ENCODE peak calls at places on chromosomes 4 and X, in ten cellular contexts. One of them, this sample, is unnamed.

GRCh38 chrX:130165703-130166502 is at the start of gene AIFM1:
- DNase-seq in stimulated activated CD4-positive, alpha-beta T cell treated with anti-CD3 and anti-CD28 coated beads, Interleukin-15, amount 100 ng/mL, for 24 hours: peak
- DNase-seq in NCI-H1092: peak
- DNase-seq in astrocyte of the hippocampus: peak
- DNase-seq in AG04449: peak
- DNase-seq in iris pigment epithelial cell: peak
- DNase-seq in lower lobe of right lung: peak
- DNase-seq in endothelial cell of umbilical vein: peak
- DNase-seq in AG09319: peak
- DNase-seq in astrocyte of the spinal cord: peak
- DNase-seq in this sample: peak

GRCh38 chrX:22629105-22629725 is 356.5 kb downstream of the CBLL2 start:
- DNase-seq in lower lobe of right lung: no peak
- DNase-seq in astrocyte of the hippocampus: peak
- DNase-seq in endothelial cell of umbilical vein: peak
- DNase-seq in iris pigment epithelial cell: peak
- DNase-seq in astrocyte of the spinal cord: peak
- DNase-seq in AG09319: no peak
- DNase-seq in AG04449: no peak
- DNase-seq in NCI-H1092: no peak
- DNase-seq in stimulated activated CD4-positive, alpha-beta T cell treated with anti-CD3 and anti-CD28 coated beads, Interleukin-15, amount 100 ng/mL, for 24 hours: no peak
- DNase-seq in this sample: no peak

GRCh38 chrX:115642895-115643530 is 82.0 kb downstream of the PLS3 start:
- DNase-seq in NCI-H1092: peak
- DNase-seq in stimulated activated CD4-positive, alpha-beta T cell treated with anti-CD3 and anti-CD28 coated beads, Interleukin-15, amount 100 ng/mL, for 24 hours: peak
- DNase-seq in AG09319: peak
- DNase-seq in astrocyte of the spinal cord: peak
- DNase-seq in lower lobe of right lung: no peak
- DNase-seq in iris pigment epithelial cell: peak
- DNase-seq in endothelial cell of umbilical vein: peak
- DNase-seq in astrocyte of the hippocampus: peak
- DNase-seq in AG04449: no peak
- DNase-seq in this sample: peak

GRCh38 chr4:139933541-139933940 is 220.4 kb downstream of the MAML3 start:
- DNase-seq in endothelial cell of umbilical vein: no peak
- DNase-seq in AG04449: no peak
- DNase-seq in lower lobe of right lung: no peak
- DNase-seq in iris pigment epithelial cell: no peak
- DNase-seq in astrocyte of the spinal cord: no peak
- DNase-seq in stimulated activated CD4-positive, alpha-beta T cell treated with anti-CD3 and anti-CD28 coated beads, Interleukin-15, amount 100 ng/mL, for 24 hours: no peak
- DNase-seq in astrocyte of the hippocampus: no peak
- DNase-seq in AG09319: no peak
- DNase-seq in NCI-H1092: no peak
- DNase-seq in this sample: no peak

GRCh38 chr4:70138751-70139150 is 15.3 kb upstream of the PRR27 start:
- DNase-seq in lower lobe of right lung: no peak
- DNase-seq in AG04449: no peak
- DNase-seq in AG09319: no peak
- DNase-seq in astrocyte of the spinal cord: no peak
- DNase-seq in NCI-H1092: no peak
- DNase-seq in astrocyte of the hippocampus: no peak
- DNase-seq in iris pigment epithelial cell: no peak
- DNase-seq in endothelial cell of umbilical vein: no peak
- DNase-seq in stimulated activated CD4-positive, alpha-beta T cell treated with anti-CD3 and anti-CD28 coated beads, Interleukin-15, amount 100 ng/mL, for 24 hours: no peak
- DNase-seq in this sample: no peak

GRCh38 chr4:153064571-153064970 is 128.4 kb downstream of the FHDC1 start:
- DNase-seq in astrocyte of the hippocampus: no peak
- DNase-seq in astrocyte of the spinal cord: no peak
- DNase-seq in iris pigment epithelial cell: no peak
- DNase-seq in AG04449: no peak
- DNase-seq in lower lobe of right lung: no peak
- DNase-seq in NCI-H1092: no peak
- DNase-seq in stimulated activated CD4-positive, alpha-beta T cell treated with anti-CD3 and anti-CD28 coated beads, Interleukin-15, amount 100 ng/mL, for 24 hours: no peak
- DNase-seq in endothelial cell of umbilical vein: no peak
- DNase-seq in AG09319: no peak
- DNase-seq in this sample: no peak

GRCh38 chrX:14062524-14062923 is 32.8 kb upstream of the GEMIN8 start:
- DNase-seq in astrocyte of the spinal cord: no peak
- DNase-seq in stimulated activated CD4-positive, alpha-beta T cell treated with anti-CD3 and anti-CD28 coated beads, Interleukin-15, amount 100 ng/mL, for 24 hours: no peak
- DNase-seq in NCI-H1092: no peak
- DNase-seq in astrocyte of the hippocampus: no peak
- DNase-seq in iris pigment epithelial cell: no peak
- DNase-seq in lower lobe of right lung: no peak
- DNase-seq in endothelial cell of umbilical vein: no peak
- DNase-seq in AG04449: no peak
- DNase-seq in AG09319: no peak
- DNase-seq in this sample: no peak

GRCh38 chr4:158578476-158578875 is 56.8 kb downstream of the RXFP1 start:
- DNase-seq in AG04449: no peak
- DNase-seq in endothelial cell of umbilical vein: peak
- DNase-seq in astrocyte of the spinal cord: peak
- DNase-seq in NCI-H1092: no peak
- DNase-seq in astrocyte of the hippocampus: peak
- DNase-seq in AG09319: peak
- DNase-seq in iris pigment epithelial cell: peak
- DNase-seq in stimulated activated CD4-positive, alpha-beta T cell treated with anti-CD3 and anti-CD28 coated beads, Interleukin-15, amount 100 ng/mL, for 24 hours: no peak
- DNase-seq in lower lobe of right lung: no peak
- DNase-seq in this sample: no peak

GRCh38 chr4:17232575-17233253 is 279.2 kb downstream of the QDPR start:
- DNase-seq in iris pigment epithelial cell: peak
- DNase-seq in stimulated activated CD4-positive, alpha-beta T cell treated with anti-CD3 and anti-CD28 coated beads, Interleukin-15, amount 100 ng/mL, for 24 hours: no peak
- DNase-seq in AG09319: peak
- DNase-seq in endothelial cell of umbilical vein: peak
- DNase-seq in lower lobe of right lung: no peak
- DNase-seq in AG04449: peak
- DNase-seq in NCI-H1092: no peak
- DNase-seq in astrocyte of the spinal cord: peak
- DNase-seq in astrocyte of the hippocampus: peak
- DNase-seq in this sample: no peak

GRCh38 chr4:88070031-88070430 is 62.6 kb downstream of the PKD2 start:
- DNase-seq in lower lobe of right lung: no peak
- DNase-seq in AG09319: no peak
- DNase-seq in iris pigment epithelial cell: no peak
- DNase-seq in stimulated activated CD4-positive, alpha-beta T cell treated with anti-CD3 and anti-CD28 coated beads, Interleukin-15, amount 100 ng/mL, for 24 hours: no peak
- DNase-seq in AG04449: no peak
- DNase-seq in astrocyte of the hippocampus: no peak
- DNase-seq in astrocyte of the spinal cord: no peak
- DNase-seq in NCI-H1092: no peak
- DNase-seq in endothelial cell of umbilical vein: peak
- DNase-seq in this sample: no peak

GRCh38 chr4:13289391-13289790 is 194.7 kb downstream of the RAB28 start:
- DNase-seq in iris pigment epithelial cell: peak
- DNase-seq in NCI-H1092: no peak
- DNase-seq in astrocyte of the hippocampus: no peak
- DNase-seq in endothelial cell of umbilical vein: no peak
- DNase-seq in AG04449: no peak
- DNase-seq in astrocyte of the spinal cord: peak
- DNase-seq in lower lobe of right lung: no peak
- DNase-seq in stimulated activated CD4-positive, alpha-beta T cell treated with anti-CD3 and anti-CD28 coated beads, Interleukin-15, amount 100 ng/mL, for 24 hours: no peak
- DNase-seq in AG09319: no peak
- DNase-seq in this sample: no peak

GRCh38 chr4:72352746-72353145 is 216.3 kb downstream of the ADAMTS3 start:
- DNase-seq in stimulated activated CD4-positive, alpha-beta T cell treated with anti-CD3 and anti-CD28 coated beads, Interleukin-15, amount 100 ng/mL, for 24 hours: no peak
- DNase-seq in NCI-H1092: no peak
- DNase-seq in AG09319: no peak
- DNase-seq in astrocyte of the hippocampus: peak
- DNase-seq in astrocyte of the spinal cord: no peak
- DNase-seq in AG04449: no peak
- DNase-seq in iris pigment epithelial cell: peak
- DNase-seq in endothelial cell of umbilical vein: no peak
- DNase-seq in lower lobe of right lung: no peak
- DNase-seq in this sample: no peak

GRCh38 chr4:16710198-16710597 is 188.2 kb downstream of the LDB2 start:
- DNase-seq in AG04449: no peak
- DNase-seq in astrocyte of the hippocampus: no peak
- DNase-seq in AG09319: no peak
- DNase-seq in NCI-H1092: no peak
- DNase-seq in iris pigment epithelial cell: no peak
- DNase-seq in lower lobe of right lung: no peak
- DNase-seq in astrocyte of the spinal cord: no peak
- DNase-seq in stimulated activated CD4-positive, alpha-beta T cell treated with anti-CD3 and anti-CD28 coated beads, Interleukin-15, amount 100 ng/mL, for 24 hours: no peak
- DNase-seq in endothelial cell of umbilical vein: no peak
- DNase-seq in this sample: no peak

GRCh38 chrX:25523574-25523973 is 507.8 kb upstream of the ARX start:
- DNase-seq in stimulated activated CD4-positive, alpha-beta T cell treated with anti-CD3 and anti-CD28 coated beads, Interleukin-15, amount 100 ng/mL, for 24 hours: peak
- DNase-seq in endothelial cell of umbilical vein: peak
- DNase-seq in astrocyte of the hippocampus: peak
- DNase-seq in astrocyte of the spinal cord: peak
- DNase-seq in iris pigment epithelial cell: peak
- DNase-seq in AG04449: no peak
- DNase-seq in AG09319: no peak
- DNase-seq in lower lobe of right lung: no peak
- DNase-seq in NCI-H1092: peak
- DNase-seq in this sample: no peak

GRCh38 chr4:76606662-76607265 is 171.7 kb downstream of the SHROOM3 start:
- DNase-seq in stimulated activated CD4-positive, alpha-beta T cell treated with anti-CD3 and anti-CD28 coated beads, Interleukin-15, amount 100 ng/mL, for 24 hours: no peak
- DNase-seq in NCI-H1092: no peak
- DNase-seq in astrocyte of the hippocampus: no peak
- DNase-seq in lower lobe of right lung: no peak
- DNase-seq in iris pigment epithelial cell: peak
- DNase-seq in AG04449: no peak
- DNase-seq in endothelial cell of umbilical vein: no peak
- DNase-seq in astrocyte of the spinal cord: no peak
- DNase-seq in AG09319: no peak
- DNase-seq in this sample: no peak

GRCh38 chr4:81052119-81053068 is 21.9 kb downstream of the BMP3 start:
- DNase-seq in AG04449: peak
- DNase-seq in astrocyte of the spinal cord: peak
- DNase-seq in astrocyte of the hippocampus: peak
- DNase-seq in endothelial cell of umbilical vein: peak
- DNase-seq in stimulated activated CD4-positive, alpha-beta T cell treated with anti-CD3 and anti-CD28 coated beads, Interleukin-15, amount 100 ng/mL, for 24 hours: peak
- DNase-seq in NCI-H1092: peak
- DNase-seq in iris pigment epithelial cell: peak
- DNase-seq in lower lobe of right lung: peak
- DNase-seq in AG09319: no peak
- DNase-seq in this sample: peak

GRCh38 chr4:145734576-145735329 is 54.8 kb downstream of the C4orf51 start:
- DNase-seq in stimulated activated CD4-positive, alpha-beta T cell treated with anti-CD3 and anti-CD28 coated beads, Interleukin-15, amount 100 ng/mL, for 24 hours: peak
- DNase-seq in AG04449: peak
- DNase-seq in iris pigment epithelial cell: peak
- DNase-seq in astrocyte of the hippocampus: peak
- DNase-seq in AG09319: peak
- DNase-seq in NCI-H1092: no peak
- DNase-seq in endothelial cell of umbilical vein: peak
- DNase-seq in lower lobe of right lung: peak
- DNase-seq in astrocyte of the spinal cord: peak
- DNase-seq in this sample: no peak

GRCh38 chrX:49203536-49203935 is 3.5 kb upstream of the SYP start:
- DNase-seq in AG09319: no peak
- DNase-seq in NCI-H1092: no peak
- DNase-seq in lower lobe of right lung: no peak
- DNase-seq in astrocyte of the hippocampus: no peak
- DNase-seq in iris pigment epithelial cell: no peak
- DNase-seq in astrocyte of the spinal cord: no peak
- DNase-seq in endothelial cell of umbilical vein: no peak
- DNase-seq in stimulated activated CD4-positive, alpha-beta T cell treated with anti-CD3 and anti-CD28 coated beads, Interleukin-15, amount 100 ng/mL, for 24 hours: no peak
- DNase-seq in AG04449: no peak
- DNase-seq in this sample: no peak

GRCh38 chr4:71604785-71605184 is 179.1 kb downstream of the GC start:
- DNase-seq in iris pigment epithelial cell: no peak
- DNase-seq in NCI-H1092: no peak
- DNase-seq in stimulated activated CD4-positive, alpha-beta T cell treated with anti-CD3 and anti-CD28 coated beads, Interleukin-15, amount 100 ng/mL, for 24 hours: no peak
- DNase-seq in AG09319: no peak
- DNase-seq in endothelial cell of umbilical vein: no peak
- DNase-seq in astrocyte of the spinal cord: no peak
- DNase-seq in astrocyte of the hippocampus: no peak
- DNase-seq in lower lobe of right lung: no peak
- DNase-seq in AG04449: no peak
- DNase-seq in this sample: no peak

GRCh38 chr4:3657917-3658913 is 108.0 kb upstream of the ADRA2C start:
- DNase-seq in NCI-H1092: peak
- DNase-seq in astrocyte of the hippocampus: peak
- DNase-seq in AG04449: peak
- DNase-seq in astrocyte of the spinal cord: peak
- DNase-seq in AG09319: no peak
- DNase-seq in iris pigment epithelial cell: peak
- DNase-seq in stimulated activated CD4-positive, alpha-beta T cell treated with anti-CD3 and anti-CD28 coated beads, Interleukin-15, amount 100 ng/mL, for 24 hours: no peak
- DNase-seq in lower lobe of right lung: no peak
- DNase-seq in endothelial cell of umbilical vein: no peak
- DNase-seq in this sample: no peak

GRCh38 chr4:158667651-158668198 is 4.0 kb downstream of the C4orf46 start:
- DNase-seq in AG09319: no peak
- DNase-seq in lower lobe of right lung: no peak
- DNase-seq in astrocyte of the hippocampus: peak
- DNase-seq in NCI-H1092: no peak
- DNase-seq in AG04449: no peak
- DNase-seq in iris pigment epithelial cell: peak
- DNase-seq in endothelial cell of umbilical vein: peak
- DNase-seq in astrocyte of the spinal cord: no peak
- DNase-seq in stimulated activated CD4-positive, alpha-beta T cell treated with anti-CD3 and anti-CD28 coated beads, Interleukin-15, amount 100 ng/mL, for 24 hours: peak
- DNase-seq in this sample: peak

GRCh38 chr4:41882622-41883347 is 52.4 kb upstream of the TMEM33 start:
- DNase-seq in stimulated activated CD4-positive, alpha-beta T cell treated with anti-CD3 and anti-CD28 coated beads, Interleukin-15, amount 100 ng/mL, for 24 hours: peak
- DNase-seq in AG04449: no peak
- DNase-seq in astrocyte of the hippocampus: peak
- DNase-seq in astrocyte of the spinal cord: peak
- DNase-seq in NCI-H1092: peak
- DNase-seq in lower lobe of right lung: peak
- DNase-seq in endothelial cell of umbilical vein: peak
- DNase-seq in AG09319: no peak
- DNase-seq in iris pigment epithelial cell: peak
- DNase-seq in this sample: peak

GRCh38 chrX:126557151-126557550 is 4.5 kb upstream of the DCAF12L1 start:
- DNase-seq in AG04449: no peak
- DNase-seq in iris pigment epithelial cell: no peak
- DNase-seq in NCI-H1092: no peak
- DNase-seq in AG09319: no peak
- DNase-seq in endothelial cell of umbilical vein: peak
- DNase-seq in astrocyte of the hippocampus: peak
- DNase-seq in lower lobe of right lung: no peak
- DNase-seq in astrocyte of the spinal cord: no peak
- DNase-seq in stimulated activated CD4-positive, alpha-beta T cell treated with anti-CD3 and anti-CD28 coated beads, Interleukin-15, amount 100 ng/mL, for 24 hours: no peak
- DNase-seq in this sample: no peak

GRCh38 chr4:10703146-10703545 is 18.6 kb upstream of the CLNK start:
- DNase-seq in endothelial cell of umbilical vein: no peak
- DNase-seq in AG09319: no peak
- DNase-seq in AG04449: no peak
- DNase-seq in iris pigment epithelial cell: no peak
- DNase-seq in lower lobe of right lung: no peak
- DNase-seq in astrocyte of the hippocampus: no peak
- DNase-seq in stimulated activated CD4-positive, alpha-beta T cell treated with anti-CD3 and anti-CD28 coated beads, Interleukin-15, amount 100 ng/mL, for 24 hours: no peak
- DNase-seq in NCI-H1092: no peak
- DNase-seq in astrocyte of the spinal cord: peak
- DNase-seq in this sample: no peak